ENCODE peak calls at places on chromosomes 4 and X, in ten cellular contexts. J is astrocyte of the cerebellum; W is ELF-1; H is activated B cell treated with CpG ODN at 0.5 μM for 24 hours; M is HEK293T; U is stimulated activated CD4-positive, alpha-beta T cell treated with anti-CD3 and anti-CD28 coated beads, TNF-alpha, amount 100 ng/mL, for 1 hour; R is activated CD8-positive, alpha-beta T cell treated with anti-CD3 and anti-CD28 coated beads, Interleukin-2, amount 10 ng/mL, durations not matched to agents 7 days and 5 days; A is CD8-positive, alpha-beta T cell; T is BE2C; D is small intestine. K is an unnamed sample.

GRCh38 chr4:108559067-108559793 is 61.1 kb upstream of the RPL34 start:
- DNase-seq in M (no peak), H (no peak), U (no peak), R (no peak), J (no peak), W (no peak), T (no peak), A (no peak), D (no peak), K (no peak)

GRCh38 chrX:118878977-118879376 is 55.4 kb downstream of the ZCCHC12 start:
- DNase-seq in T (no peak), J (no peak), R (no peak), H (no peak), M (no peak), W (no peak), U (no peak), D (no peak), A (no peak), K (no peak)

GRCh38 chrX:24149346-24150050 is at the start of gene ZFX:
- DNase-seq in J (no peak), M (no peak), D (peak), H (peak), W (peak), A (peak), R (peak), U (peak), T (peak), K (peak)

GRCh38 chr4:40809058-40809457 is 59.3 kb downstream of the NSUN7 start:
- DNase-seq in W (peak), U (no peak), H (no peak), M (no peak), R (no peak), D (no peak), J (no peak), T (no peak), A (no peak), K (no peak)

GRCh38 chrX:37796302-37796701 is 16.4 kb downstream of the CYBB start:
- DNase-seq in A (no peak), J (no peak), R (no peak), U (no peak), W (no peak), D (no peak), M (no peak), T (no peak), H (no peak), K (no peak)

GRCh38 chrX:9378980-9379696 is 85.7 kb upstream of the TBL1X start:
- DNase-seq in R (no peak), A (no peak), W (no peak), H (no peak), U (no peak), J (no peak), M (no peak), D (no peak), T (peak), K (no peak)

GRCh38 chr4:80197132-80197573 is at the start of gene PRDM8:
- DNase-seq in J (no peak), A (peak), T (peak), M (peak), R (no peak), H (no peak), W (no peak), D (no peak), U (no peak), K (no peak)

GRCh38 chr4:25818293-25819240 is 44.2 kb downstream of the SEL1L3 start:
- DNase-seq in R (no peak), T (no peak), M (no peak), W (no peak), U (no peak), A (no peak), J (no peak), H (no peak), D (no peak), K (no peak)

GRCh38 chrX:100995469-100995868 is 26.0 kb downstream of the ARL13A start:
- DNase-seq in W (peak), M (no peak), D (no peak), U (no peak), J (no peak), R (no peak), A (no peak), T (no peak), H (no peak), K (no peak)

GRCh38 chr4:48906283-48907173 is at the start of gene OCIAD2:
- DNase-seq in H (peak), R (peak), D (peak), A (peak), M (no peak), W (peak), T (peak), U (peak), J (no peak), K (peak)

GRCh38 chr4:19386786-19387185 is 864.9 kb upstream of the SLIT2 start:
- DNase-seq in U (no peak), D (no peak), W (no peak), T (no peak), J (no peak), A (no peak), R (no peak), M (no peak), H (no peak), K (no peak)

GRCh38 chr4:41719417-41719816 is 29.1 kb downstream of the PHOX2B start:
- DNase-seq in H (no peak), A (no peak), R (no peak), W (no peak), U (no peak), J (no peak), M (no peak), D (no peak), T (no peak), K (no peak)

GRCh38 chrX:125998432-125998831 is 167.7 kb downstream of the DCAF12L2 start:
- DNase-seq in W (peak), J (no peak), H (no peak), U (no peak), M (peak), T (no peak), A (no peak), R (no peak), D (no peak), K (no peak)

GRCh38 chrX:97021680-97022079 is 138.0 kb downstream of the RPA4 start:
- DNase-seq in T (no peak), D (no peak), M (no peak), H (no peak), A (no peak), R (no peak), J (no peak), U (no peak), W (no peak), K (no peak)

GRCh38 chr4:49516796-49517195 is 530.7 kb downstream of the CWH43 start:
- DNase-seq in H (no peak), T (no peak), U (no peak), A (no peak), D (no peak), R (no peak), M (no peak), J (no peak), W (no peak), K (no peak)

GRCh38 chrX:37955273-37955672 is 51.1 kb upstream of the SYTL5 start:
- DNase-seq in T (no peak), J (no peak), W (no peak), A (no peak), H (no peak), M (no peak), D (no peak), U (no peak), R (no peak), K (no peak)

GRCh38 chr4:127997534-127998388 is 32.6 kb downstream of the ABHD18 start:
- DNase-seq in A (no peak), J (no peak), U (no peak), D (no peak), H (no peak), W (no peak), T (no peak), R (peak), M (no peak), K (no peak)

GRCh38 chr4:2812985-2813384 is 20.1 kb downstream of the SH3BP2 start:
- DNase-seq in T (no peak), U (no peak), M (no peak), A (no peak), H (no peak), W (no peak), D (no peak), J (no peak), R (no peak), K (no peak)

GRCh38 chr4:55086561-55086960 is 38.8 kb downstream of the KDR start:
- DNase-seq in W (no peak), T (no peak), D (no peak), H (no peak), J (no peak), R (no peak), U (no peak), A (no peak), M (no peak), K (no peak)

GRCh38 chrX:34734383-34734782 is 77.3 kb upstream of the TMEM47 start:
- DNase-seq in U (no peak), H (no peak), T (no peak), J (no peak), W (no peak), M (no peak), D (no peak), R (no peak), A (no peak), K (no peak)

GRCh38 chrX:143429021-143429570 is 88.2 kb downstream of the SPANXN3 start:
- DNase-seq in D (no peak), H (no peak), J (no peak), T (no peak), U (no peak), R (no peak), M (no peak), W (no peak), A (no peak), K (no peak)

GRCh38 chr4:24209891-24210290 is 320.0 kb upstream of the PPARGC1A start:
- DNase-seq in W (no peak), R (no peak), A (no peak), U (no peak), T (no peak), J (no peak), H (no peak), D (no peak), M (no peak), K (no peak)

GRCh38 chr4:140189846-140190245 is 35.9 kb upstream of the MAML3 start:
- DNase-seq in T (no peak), A (no peak), J (no peak), H (no peak), R (no peak), W (no peak), M (no peak), D (no peak), U (no peak), K (no peak)

GRCh38 chrX:10579753-10580060 is 40.7 kb downstream of the MID1 start:
- DNase-seq in H (no peak), T (no peak), U (no peak), R (no peak), J (peak), W (no peak), A (no peak), M (no peak), D (no peak), K (no peak)

GRCh38 chrX:9873952-9874351 is 87.7 kb downstream of the SHROOM2 start:
- DNase-seq in H (peak), R (peak), J (no peak), U (no peak), M (peak), T (peak), D (peak), W (peak), A (peak), K (no peak)

GRCh38 chr4:83644677-83645639 is 109.0 kb downstream of the GPAT3 start:
- DNase-seq in D (peak), J (peak), H (no peak), U (no peak), T (peak), W (no peak), R (peak), M (peak), A (peak), K (no peak)

GRCh38 chr4:94603170-94603747 is 151.5 kb downstream of the PDLIM5 start:
- DNase-seq in T (peak), A (no peak), R (no peak), D (no peak), U (no peak), H (no peak), W (no peak), J (no peak), M (no peak), K (peak)

GRCh38 chr4:25884040-25884788 is 21.4 kb upstream of the SEL1L3 start:
- DNase-seq in U (no peak), W (no peak), D (no peak), A (no peak), T (no peak), H (no peak), M (no peak), J (no peak), R (no peak), K (no peak)

GRCh38 chr4:88759039-88759631 is 61.5 kb upstream of the NAP1L5 start:
- DNase-seq in J (peak), M (no peak), A (no peak), H (no peak), U (no peak), R (no peak), D (no peak), T (no peak), W (peak), K (no peak)

GRCh38 chr4:187516224-187516623 is 479.3 kb upstream of the ZFP42 start:
- DNase-seq in R (no peak), W (no peak), T (no peak), U (no peak), D (no peak), A (no peak), M (no peak), H (no peak), J (no peak), K (no peak)

GRCh38 chr4:5711479-5712184 is 631 bp downstream of the EVC start:
- DNase-seq in T (no peak), W (peak), D (no peak), R (no peak), H (no peak), A (no peak), U (no peak), M (no peak), J (no peak), K (no peak)

K was measured in tibial artery.